ENCODE peak calls at places on chromosome 6, in nine cellular contexts. B, K, W, M, Q, I, X, V and C are unnamed samples.

GRCh38 chr6:138987643-138988468 is at the start of gene REPS1:
- DNase-seq in M (peak), V (peak), X (peak), I (peak), B (peak), K (peak), Q (peak), W (peak), C (peak)

GRCh38 chr6:36216559-36216958 is 20.0 kb downstream of the BRPF3 start:
- DNase-seq in W (no peak), Q (no peak), V (no peak), K (no peak), I (no peak), B (no peak), M (no peak), X (no peak), C (no peak)

GRCh38 chr6:154453329-154453728 is 57.2 kb downstream of the CNKSR3 start:
- DNase-seq in X (no peak), Q (no peak), K (no peak), B (no peak), W (no peak), M (no peak), V (no peak), I (no peak), C (no peak)

GRCh38 chr6:116801971-116802370 is 26.9 kb downstream of the GPRC6A start:
- DNase-seq in I (no peak), K (no peak), X (no peak), W (no peak), M (no peak), B (no peak), V (no peak), Q (no peak), C (no peak)

GRCh38 chr6:17120019-17120418 is 18.2 kb downstream of the STMND1 start:
- DNase-seq in Q (no peak), V (no peak), W (no peak), I (no peak), M (no peak), B (no peak), K (no peak), X (no peak), C (no peak)

GRCh38 chr6:10528170-10528981 is 7.2 kb downstream of the GCNT2 start:
- DNase-seq in B (peak), I (no peak), Q (no peak), K (peak), V (no peak), X (no peak), M (no peak), W (peak), C (no peak)

GRCh38 chr6:72746276-72746675 is 124.4 kb downstream of the KCNQ5 start:
- DNase-seq in M (no peak), I (no peak), Q (no peak), V (no peak), B (no peak), K (peak), W (peak), X (no peak), C (no peak)

GRCh38 chr6:30890646-30891449 is 6.5 kb downstream of the DDR1 start:
- DNase-seq in B (no peak), I (no peak), M (no peak), V (no peak), K (no peak), Q (no peak), X (no peak), W (no peak), C (no peak)

GRCh38 chr6:37554480-37554819 is 54.8 kb upstream of the CCDC167 start:
- DNase-seq in M (no peak), I (no peak), B (no peak), Q (no peak), X (no peak), V (no peak), K (peak), W (peak), C (no peak)

GRCh38 chr6:56683882-56684281 is 41.2 kb upstream of the DST start:
- DNase-seq in I (no peak), Q (no peak), V (no peak), K (peak), W (peak), X (no peak), M (no peak), B (no peak), C (no peak)

GRCh38 chr6:163751032-163751525 is 336.6 kb downstream of the QKI start:
- DNase-seq in M (no peak), K (no peak), W (peak), Q (no peak), B (no peak), X (no peak), I (no peak), V (peak), C (no peak)

GRCh38 chr6:142047934-142048592 is 84.7 kb upstream of the GJE1 start:
- DNase-seq in I (no peak), Q (no peak), M (no peak), W (no peak), X (no peak), K (no peak), V (no peak), B (no peak), C (no peak)

GRCh38 chr6:50610562-50610961 is 102.8 kb upstream of the TFAP2D start:
- DNase-seq in X (no peak), Q (no peak), K (no peak), B (no peak), M (no peak), I (no peak), V (no peak), W (no peak), C (no peak)

GRCh38 chr6:101539510-101540245 is 146.2 kb downstream of the GRIK2 start:
- DNase-seq in I (no peak), B (no peak), V (no peak), W (peak), X (no peak), K (peak), M (no peak), Q (no peak), C (no peak)

GRCh38 chr6:85449388-85449817 is 480 bp upstream of the NT5E start:
- DNase-seq in Q (no peak), K (peak), B (peak), M (no peak), X (no peak), I (no peak), W (peak), V (peak), C (no peak)

GRCh38 chr6:104349191-104349590 is 510.5 kb downstream of the HACE1 start:
- DNase-seq in Q (no peak), K (no peak), I (no peak), X (no peak), B (no peak), W (no peak), M (no peak), V (no peak), C (no peak)

GRCh38 chr6:139364302-139364981 is 10.0 kb downstream of the CITED2 start:
- DNase-seq in W (peak), M (no peak), I (peak), K (peak), V (peak), X (no peak), Q (no peak), B (peak), C (peak)

GRCh38 chr6:30219244-30219643 is 6.0 kb upstream of the TRIM26 start:
- DNase-seq in I (peak), X (no peak), B (peak), Q (no peak), K (peak), M (peak), W (peak), V (peak), C (peak)

GRCh38 chr6:138106665-138107077 is 548 bp downstream of the PERP start:
- DNase-seq in W (no peak), Q (no peak), V (no peak), M (no peak), K (no peak), I (no peak), B (no peak), X (no peak), C (no peak)

GRCh38 chr6:111985202-111985731 is 68.6 kb upstream of the CCN6 start:
- DNase-seq in Q (no peak), W (peak), V (peak), X (no peak), B (peak), I (no peak), K (peak), M (no peak), C (no peak)

GRCh38 chr6:156719395-156719719 is 57.8 kb upstream of the ARID1B start:
- DNase-seq in Q (no peak), X (no peak), V (no peak), I (no peak), K (no peak), M (no peak), B (no peak), W (no peak), C (no peak)

GRCh38 chr6:148193063-148193680 is 149.5 kb upstream of the SASH1 start:
- DNase-seq in M (no peak), B (no peak), K (peak), V (no peak), X (no peak), W (peak), I (no peak), Q (no peak), C (no peak)

GRCh38 chr6:45737331-45738056 is 278.2 kb downstream of the CLIC5 start:
- DNase-seq in I (no peak), X (no peak), Q (no peak), V (no peak), W (no peak), M (no peak), K (no peak), B (no peak), C (no peak)

GRCh38 chr6:113634352-113635163 is 222.6 kb upstream of the MARCKS start:
- DNase-seq in X (no peak), B (no peak), K (peak), V (no peak), M (no peak), W (no peak), I (no peak), Q (no peak), C (no peak)

GRCh38 chr6:76792394-76792793 is 670.9 kb downstream of the HTR1B start:
- DNase-seq in V (no peak), K (no peak), M (no peak), B (no peak), I (no peak), W (no peak), X (no peak), Q (no peak), C (no peak)

GRCh38 chr6:77425216-77425615 is 38.1 kb downstream of the HTR1B start:
- DNase-seq in X (no peak), V (no peak), M (no peak), K (no peak), B (no peak), I (no peak), W (no peak), Q (no peak), C (no peak)

GRCh38 chr6:97151611-97152010 is 131.4 kb downstream of the MMS22L start:
- DNase-seq in B (no peak), Q (no peak), X (no peak), W (no peak), K (no peak), I (no peak), M (no peak), V (no peak), C (no peak)

GRCh38 chr6:27280540-27281000 is 31.5 kb downstream of the POM121L2 start:
- DNase-seq in K (peak), Q (no peak), I (peak), M (no peak), V (no peak), X (no peak), W (no peak), B (no peak), C (peak)

GRCh38 chr6:89258912-89259311 is 41.8 kb upstream of the GABRR1 start:
- DNase-seq in Q (no peak), I (no peak), K (no peak), W (no peak), X (no peak), M (no peak), V (no peak), B (no peak), C (no peak)

GRCh38 chr6:68279793-68280557 is 355.1 kb upstream of the ADGRB3 start:
- DNase-seq in W (no peak), I (no peak), B (no peak), Q (no peak), M (no peak), K (no peak), X (no peak), V (no peak), C (no peak)

GRCh38 chr6:1757133-1757532 is 147.4 kb downstream of the FOXC1 start:
- DNase-seq in X (no peak), M (no peak), K (no peak), V (no peak), I (no peak), Q (no peak), B (no peak), W (no peak), C (no peak)

GRCh38 chr6:157761331-157761921 is 61.6 kb upstream of the SNX9 start:
- DNase-seq in X (no peak), M (peak), I (no peak), K (peak), V (peak), B (peak), Q (no peak), W (peak), C (no peak)